ENCODE peak calls at places on chromosomes 5 and 9, in seven cellular contexts. One of them, this sample, is unnamed.

GRCh38 chr9:91751922-91752321 is 198.1 kb downstream of the ROR2 start:
- DNase-seq in Caki2: no peak
- DNase-seq in NCI-H774: no peak
- DNase-seq in COLO829: no peak
- DNase-seq in neural crest cell: no peak
- DNase-seq in IMR-90: peak; percentile 81
- DNase-seq in putamen: no peak
- DNase-seq in this sample: no peak

GRCh38 chr5:138186002-138186447 is 7.1 kb downstream of the KIF20A start:
- DNase-seq in Caki2: no peak
- DNase-seq in NCI-H774: no peak
- DNase-seq in COLO829: no peak
- DNase-seq in neural crest cell: no peak
- DNase-seq in IMR-90: no peak
- DNase-seq in putamen: no peak
- DNase-seq in this sample: no peak

GRCh38 chr5:137635521-137635921 is 100.4 kb downstream of the KLHL3 start:
- DNase-seq in Caki2: no peak
- DNase-seq in NCI-H774: no peak
- DNase-seq in COLO829: no peak
- DNase-seq in neural crest cell: no peak
- DNase-seq in IMR-90: peak; percentile 4
- DNase-seq in putamen: no peak
- DNase-seq in this sample: no peak

GRCh38 chr5:149152317-149152746 is 11.0 kb downstream of the ABLIM3 start:
- DNase-seq in Caki2: peak; percentile 68
- DNase-seq in NCI-H774: no peak
- DNase-seq in COLO829: no peak
- DNase-seq in neural crest cell: no peak
- DNase-seq in IMR-90: peak; percentile 62
- DNase-seq in putamen: no peak
- DNase-seq in this sample: peak; percentile 55

GRCh38 chr9:12166511-12166910 is 526.7 kb upstream of the TYRP1 start:
- DNase-seq in Caki2: no peak
- DNase-seq in NCI-H774: no peak
- DNase-seq in COLO829: no peak
- DNase-seq in neural crest cell: no peak
- DNase-seq in IMR-90: no peak
- DNase-seq in putamen: no peak
- DNase-seq in this sample: no peak

GRCh38 chr9:11821541-11821940 is 871.6 kb upstream of the TYRP1 start:
- DNase-seq in Caki2: no peak
- DNase-seq in NCI-H774: no peak
- DNase-seq in COLO829: no peak
- DNase-seq in neural crest cell: no peak
- DNase-seq in IMR-90: no peak
- DNase-seq in putamen: no peak
- DNase-seq in this sample: no peak

GRCh38 chr9:127598839-127599549 is 13.1 kb upstream of the STXBP1 start:
- DNase-seq in Caki2: no peak
- DNase-seq in NCI-H774: no peak
- DNase-seq in COLO829: no peak
- DNase-seq in neural crest cell: no peak
- DNase-seq in IMR-90: no peak
- DNase-seq in putamen: no peak
- DNase-seq in this sample: no peak

GRCh38 chr5:59725393-59725768 is 168.1 kb downstream of the PDE4D start:
- DNase-seq in Caki2: no peak
- DNase-seq in NCI-H774: no peak
- DNase-seq in COLO829: no peak
- DNase-seq in neural crest cell: no peak
- DNase-seq in IMR-90: peak; percentile 2
- DNase-seq in putamen: no peak
- DNase-seq in this sample: no peak

GRCh38 chr5:72210913-72211670 is 103.8 kb downstream of the MAP1B start:
- DNase-seq in Caki2: peak; percentile 48
- DNase-seq in NCI-H774: no peak
- DNase-seq in COLO829: peak; percentile 8
- DNase-seq in neural crest cell: no peak
- DNase-seq in IMR-90: peak; percentile 88
- DNase-seq in putamen: peak; percentile 11
- DNase-seq in this sample: no peak

GRCh38 chr9:128059365-128059983 is 7.6 kb downstream of the NAIF1 start:
- DNase-seq in Caki2: no peak
- DNase-seq in NCI-H774: no peak
- DNase-seq in COLO829: no peak
- DNase-seq in neural crest cell: no peak
- DNase-seq in IMR-90: no peak
- DNase-seq in putamen: no peak
- DNase-seq in this sample: no peak

GRCh38 chr9:109923371-109923770 is 143.4 kb downstream of the PALM2AKAP2 start:
- DNase-seq in Caki2: no peak
- DNase-seq in NCI-H774: peak; percentile 7
- DNase-seq in COLO829: no peak
- DNase-seq in neural crest cell: no peak
- DNase-seq in IMR-90: no peak
- DNase-seq in putamen: no peak
- DNase-seq in this sample: no peak

GRCh38 chr5:143986567-143987242 is 174.7 kb downstream of the HMHB1 start:
- DNase-seq in Caki2: no peak
- DNase-seq in NCI-H774: no peak
- DNase-seq in COLO829: no peak
- DNase-seq in neural crest cell: no peak
- DNase-seq in IMR-90: peak; percentile 85
- DNase-seq in putamen: no peak
- DNase-seq in this sample: no peak

GRCh38 chr5:79255786-79256557 is 20.0 kb downstream of the JMY start:
- DNase-seq in Caki2: peak; percentile 35
- DNase-seq in NCI-H774: no peak
- DNase-seq in COLO829: no peak
- DNase-seq in neural crest cell: peak; percentile 43
- DNase-seq in IMR-90: peak; percentile 46
- DNase-seq in putamen: no peak
- DNase-seq in this sample: peak; percentile 29

GRCh38 chr5:57318251-57318650 is 144.4 kb downstream of the GPBP1 start:
- DNase-seq in Caki2: no peak
- DNase-seq in NCI-H774: no peak
- DNase-seq in COLO829: no peak
- DNase-seq in neural crest cell: no peak
- DNase-seq in IMR-90: no peak
- DNase-seq in putamen: no peak
- DNase-seq in this sample: no peak

GRCh38 chr9:87336914-87337333 is 160.7 kb upstream of the DAPK1 start:
- DNase-seq in Caki2: no peak
- DNase-seq in NCI-H774: peak; percentile 67
- DNase-seq in COLO829: peak; percentile 62
- DNase-seq in neural crest cell: no peak
- DNase-seq in IMR-90: peak; percentile 79
- DNase-seq in putamen: peak; percentile 60
- DNase-seq in this sample: peak; percentile 18

GRCh38 chr5:56962286-56962685 is 10.4 kb upstream of the MIER3 start:
- DNase-seq in Caki2: no peak
- DNase-seq in NCI-H774: no peak
- DNase-seq in COLO829: no peak
- DNase-seq in neural crest cell: no peak
- DNase-seq in IMR-90: no peak
- DNase-seq in putamen: no peak
- DNase-seq in this sample: no peak

GRCh38 chr9:105088499-105088898 is 156.0 kb upstream of the SLC44A1 start:
- DNase-seq in Caki2: no peak
- DNase-seq in NCI-H774: no peak
- DNase-seq in COLO829: no peak
- DNase-seq in neural crest cell: no peak
- DNase-seq in IMR-90: no peak
- DNase-seq in putamen: no peak
- DNase-seq in this sample: no peak

GRCh38 chr5:178777557-178777956 is 47.1 kb upstream of the ZNF354A start:
- DNase-seq in Caki2: no peak
- DNase-seq in NCI-H774: no peak
- DNase-seq in COLO829: no peak
- DNase-seq in neural crest cell: no peak
- DNase-seq in IMR-90: no peak
- DNase-seq in putamen: no peak
- DNase-seq in this sample: no peak

This sample was measured in SHP77.